ENCODE peak calls at places on chromosomes 5 and 9, in four cellular contexts. B is A549, I is HepG2, T is K562. H is an unnamed sample.

GRCh38 chr5:158560170-158560569 is 539.5 kb downstream of the EBF1 start:
- DNase-seq in I (peak; percentile 9), T (no peak), B (no peak), H (no peak)

GRCh38 chr5:163509288-163510040 is 4.0 kb downstream of the MAT2B start:
- DNase-seq in I (peak; percentile 75), B (peak; percentile 55), T (peak; percentile 7), H (no peak)

GRCh38 chr5:87529486-87530076 is 116.9 kb upstream of the CCNH start:
- DNase-seq in I (no peak), B (no peak), T (no peak), H (no peak)

GRCh38 chr5:174503461-174504265 is 220.7 kb upstream of the MSX2 start:
- DNase-seq in T (no peak), I (no peak), B (peak; percentile 37), H (no peak)

GRCh38 chr5:138542120-138542955 is 698 bp downstream of the ETF1 start:
- DNase-seq in I (no peak), T (peak; percentile 21), B (no peak), H (no peak)

GRCh38 chr5:147455321-147455720 is 54.5 kb downstream of the DPYSL3 start:
- DNase-seq in I (no peak), T (no peak), B (no peak), H (no peak)

GRCh38 chr5:149635394-149635793 is 54.1 kb downstream of the ARHGEF37 start:
- DNase-seq in B (no peak), T (no peak), I (no peak), H (no peak)

GRCh38 chr5:108531367-108532211 is 149.7 kb upstream of the FBXL17 start:
- DNase-seq in I (peak; percentile 72), B (no peak), T (peak; percentile 86), H (no peak)

GRCh38 chr5:109247943-109248342 is 161.8 kb downstream of the PJA2 start:
- DNase-seq in I (no peak), T (no peak), B (no peak), H (no peak)

GRCh38 chr5:475704-476101 is 32.7 kb downstream of the EXOC3 start:
- DNase-seq in I (no peak), B (no peak), T (no peak), H (no peak)

GRCh38 chr5:179822444-179822990 is 1.8 kb downstream of the SQSTM1 start:
- DNase-seq in I (no peak), T (no peak), B (no peak), H (no peak)

GRCh38 chr5:149240354-149240998 is 31.2 kb upstream of the AFAP1L1 start:
- DNase-seq in B (no peak), I (no peak), T (no peak), H (no peak)

GRCh38 chr5:9851458-9851857 is 221.3 kb upstream of the TAS2R1 start:
- DNase-seq in B (peak; percentile 18), T (peak; percentile 20), I (no peak), H (no peak)

GRCh38 chr5:139340051-139340450 is 1.6 kb upstream of the PAIP2 start:
- DNase-seq in T (no peak), I (no peak), B (no peak), H (no peak)

GRCh38 chr9:84667571-84668203 is 1.8 kb upstream of the NTRK2 start:
- DNase-seq in I (no peak), T (no peak), B (peak; percentile 41), H (peak; percentile 17)

GRCh38 chr9:128969491-128969890 is 22.0 kb downstream of the NUP188 start:
- DNase-seq in B (no peak), I (no peak), T (no peak), H (no peak)
- TF ChIP-seq HMGXB4 in B (no peak), I (no peak), T (no peak), H (no peak)

DNA sequence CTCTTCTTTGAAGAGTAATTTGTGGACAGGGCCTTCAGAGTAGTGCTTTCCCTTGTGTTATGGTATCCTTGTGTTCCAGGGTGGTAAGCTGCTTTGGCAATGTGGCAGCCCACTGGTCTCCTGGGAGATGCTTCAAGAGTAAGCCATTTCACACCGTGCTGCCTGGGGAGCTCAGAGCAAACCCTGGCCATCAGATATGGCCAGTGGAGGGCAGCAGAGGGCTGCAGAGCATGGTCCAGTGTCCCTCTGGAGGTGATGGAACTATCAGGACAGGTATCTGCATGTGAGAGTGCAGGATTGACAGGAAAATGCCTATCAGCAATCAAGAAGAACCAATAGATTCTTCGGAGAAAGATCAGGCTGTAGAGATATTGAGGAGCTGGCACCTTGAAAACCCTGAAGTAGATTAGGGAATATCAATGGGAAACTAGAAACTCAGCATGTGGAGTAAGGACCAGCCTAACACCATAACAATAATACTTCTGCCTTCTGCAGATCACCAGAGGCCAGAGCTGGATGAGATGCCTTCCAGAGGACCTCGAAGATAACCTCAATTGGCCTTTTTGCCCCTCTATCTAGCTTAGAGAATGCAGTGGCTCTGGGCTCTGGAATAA is 90.8 kb downstream of the PLPPR1 start:
- DNase-seq in I (peak; percentile 57), B (peak; percentile 58), T (peak; percentile 35), H (peak; percentile 85)
- TF ChIP-seq HMGXB4 in I (no peak), B (no peak), T (no peak), H (no peak)

GRCh38 chr9:75088646-75089368 is 493 bp downstream of the OSTF1 start:
- DNase-seq in B (peak; percentile 54), T (peak; percentile 46), I (peak; percentile 55), H (peak; percentile 26)
- TF ChIP-seq HMGXB4 in B (no peak), T (no peak), I (no peak), H (no peak)

GRCh38 chr5:58460727-58461286 is 921 bp upstream of the PLK2 start:
- DNase-seq in I (peak; percentile 64), T (peak; percentile 21), B (peak; percentile 92), H (peak; percentile 92)

GRCh38 chr5:58462154-58462553 is 2.3 kb upstream of the PLK2 start:
- DNase-seq in I (peak; percentile 82), B (peak; percentile 81), T (no peak), H (no peak)

GRCh38 chr5:58459860-58460726 is at the start of gene PLK2:
- DNase-seq in I (peak; percentile 52), T (no peak), B (peak; percentile 96), H (peak; percentile 76)

GRCh38 chr5:58459276-58459859 is 518 bp downstream of the PLK2 start:
- DNase-seq in I (peak; percentile 1), T (no peak), B (peak; percentile 47), H (peak; percentile 42)

GRCh38 chr5:58462623-58463230 is 2.8 kb upstream of the PLK2 start:
- DNase-seq in T (peak; percentile 9), I (peak; percentile 65), B (peak; percentile 79), H (no peak)
- TF ChIP-seq HMGXB4 in T (no peak), I (no peak), B (no peak), H (no peak)

GRCh38 chr5:136420168-136420916 is 55.0 kb upstream of the TRPC7 start:
- DNase-seq in I (no peak), T (no peak), B (no peak), H (no peak)

GRCh38 chr5:136425914-136426313 is 60.6 kb upstream of the TRPC7 start:
- DNase-seq in B (no peak), I (no peak), T (no peak), H (no peak)

GRCh38 chr5:136427421-136427820 is 62.1 kb upstream of the TRPC7 start:
- DNase-seq in B (no peak), T (no peak), I (no peak), H (no peak)

GRCh38 chr5:136424835-136425694 is 59.7 kb upstream of the TRPC7 start:
- DNase-seq in I (peak; percentile 56), T (peak; percentile 75), B (peak; percentile 66), H (peak; percentile 95)
- TF ChIP-seq HMGXB4 in I (no peak), T (no peak), B (no peak), H (no peak)

GRCh38 chr9:74770508-74771261 is 117.0 kb downstream of the TRPM6 start:
- DNase-seq in B (peak; percentile 82), I (peak; percentile 48), T (peak; percentile 63), H (peak; percentile 87)
- TF ChIP-seq HMGXB4 in B (no peak), I (no peak), T (no peak), H (no peak)